ENCODE peak calls at places on chromosomes 3 and 15, in nine cellular contexts. One of them, this sample, is unnamed.

GRCh38 chr15:22786868-22787698 is 639 bp downstream of the NIPA1 start:
- DNase-seq in posterior cingulate gyrus: no peak
- DNase-seq in hepatic stellate cell: peak; percentile 23
- DNase-seq in MM.1S: peak; percentile 37
- DNase-seq in ecto neural progenitor cell: peak; percentile 69
- DNase-seq in stimulated activated CD4-positive, alpha-beta T cell treated with anti-CD3 and anti-CD28 coated beads, Interleukin-15, amount 100 ng/mL, for 48 hours: no peak
- DNase-seq in neural crest cell: peak; percentile 20
- DNase-seq in activated T-helper 1 cell treated with Interleukin-2 at 50 U/mL for 16 hours: no peak
- DNase-seq in fibroblast of lung: peak; percentile 30
- DNase-seq in this sample: peak; percentile 9

GRCh38 chr15:67082007-67082536 is 16.7 kb downstream of the SMAD3 start:
- DNase-seq in posterior cingulate gyrus: no peak
- DNase-seq in hepatic stellate cell: no peak
- DNase-seq in MM.1S: peak; percentile 81
- DNase-seq in ecto neural progenitor cell: no peak
- DNase-seq in stimulated activated CD4-positive, alpha-beta T cell treated with anti-CD3 and anti-CD28 coated beads, Interleukin-15, amount 100 ng/mL, for 48 hours: peak; percentile 49
- DNase-seq in neural crest cell: no peak
- DNase-seq in activated T-helper 1 cell treated with Interleukin-2 at 50 U/mL for 16 hours: peak; percentile 54
- DNase-seq in fibroblast of lung: no peak
- DNase-seq in this sample: peak; percentile 60

GRCh38 chr3:9224490-9224889 is 25.0 kb downstream of the SRGAP3 start:
- DNase-seq in posterior cingulate gyrus: no peak
- DNase-seq in hepatic stellate cell: no peak
- DNase-seq in MM.1S: no peak
- DNase-seq in ecto neural progenitor cell: no peak
- DNase-seq in stimulated activated CD4-positive, alpha-beta T cell treated with anti-CD3 and anti-CD28 coated beads, Interleukin-15, amount 100 ng/mL, for 48 hours: peak; percentile 6
- DNase-seq in neural crest cell: no peak
- DNase-seq in activated T-helper 1 cell treated with Interleukin-2 at 50 U/mL for 16 hours: no peak
- DNase-seq in fibroblast of lung: peak; percentile 75
- DNase-seq in this sample: no peak

GRCh38 chr15:63505842-63506222 is 1.4 kb downstream of the USP3 start:
- DNase-seq in posterior cingulate gyrus: no peak
- DNase-seq in hepatic stellate cell: no peak
- DNase-seq in MM.1S: no peak
- DNase-seq in ecto neural progenitor cell: no peak
- DNase-seq in stimulated activated CD4-positive, alpha-beta T cell treated with anti-CD3 and anti-CD28 coated beads, Interleukin-15, amount 100 ng/mL, for 48 hours: no peak
- DNase-seq in neural crest cell: no peak
- DNase-seq in activated T-helper 1 cell treated with Interleukin-2 at 50 U/mL for 16 hours: no peak
- DNase-seq in fibroblast of lung: peak; percentile 62
- DNase-seq in this sample: no peak

GRCh38 chr3:128870327-128870726 is 9.1 kb upstream of the ACAD9 start:
- DNase-seq in posterior cingulate gyrus: no peak
- DNase-seq in hepatic stellate cell: no peak
- DNase-seq in MM.1S: no peak
- DNase-seq in ecto neural progenitor cell: no peak
- DNase-seq in stimulated activated CD4-positive, alpha-beta T cell treated with anti-CD3 and anti-CD28 coated beads, Interleukin-15, amount 100 ng/mL, for 48 hours: no peak
- DNase-seq in neural crest cell: no peak
- DNase-seq in activated T-helper 1 cell treated with Interleukin-2 at 50 U/mL for 16 hours: no peak
- DNase-seq in fibroblast of lung: no peak
- DNase-seq in this sample: no peak

GRCh38 chr15:90087454-90088154 is 14.7 kb downstream of the IDH2 start:
- DNase-seq in posterior cingulate gyrus: no peak
- DNase-seq in hepatic stellate cell: peak; percentile 78
- DNase-seq in MM.1S: no peak
- DNase-seq in ecto neural progenitor cell: no peak
- DNase-seq in stimulated activated CD4-positive, alpha-beta T cell treated with anti-CD3 and anti-CD28 coated beads, Interleukin-15, amount 100 ng/mL, for 48 hours: no peak
- DNase-seq in neural crest cell: no peak
- DNase-seq in activated T-helper 1 cell treated with Interleukin-2 at 50 U/mL for 16 hours: no peak
- DNase-seq in fibroblast of lung: no peak
- DNase-seq in this sample: no peak

GRCh38 chr15:70354260-70354894 is 256.7 kb upstream of the TLE3 start:
- DNase-seq in posterior cingulate gyrus: no peak
- DNase-seq in hepatic stellate cell: no peak
- DNase-seq in MM.1S: no peak
- DNase-seq in ecto neural progenitor cell: peak; percentile 43
- DNase-seq in stimulated activated CD4-positive, alpha-beta T cell treated with anti-CD3 and anti-CD28 coated beads, Interleukin-15, amount 100 ng/mL, for 48 hours: no peak
- DNase-seq in neural crest cell: no peak
- DNase-seq in activated T-helper 1 cell treated with Interleukin-2 at 50 U/mL for 16 hours: no peak
- DNase-seq in fibroblast of lung: no peak
- DNase-seq in this sample: no peak

GRCh38 chr3:129625071-129625874 is 18.8 kb upstream of the PLXND1 start:
- DNase-seq in posterior cingulate gyrus: no peak
- DNase-seq in hepatic stellate cell: no peak
- DNase-seq in MM.1S: no peak
- DNase-seq in ecto neural progenitor cell: peak; percentile 53
- DNase-seq in stimulated activated CD4-positive, alpha-beta T cell treated with anti-CD3 and anti-CD28 coated beads, Interleukin-15, amount 100 ng/mL, for 48 hours: no peak
- DNase-seq in neural crest cell: no peak
- DNase-seq in activated T-helper 1 cell treated with Interleukin-2 at 50 U/mL for 16 hours: no peak
- DNase-seq in fibroblast of lung: no peak
- DNase-seq in this sample: no peak

GRCh38 chr3:108897883-108898282 is 55.8 kb downstream of the GUCA1C start:
- DNase-seq in posterior cingulate gyrus: no peak
- DNase-seq in hepatic stellate cell: no peak
- DNase-seq in MM.1S: peak; percentile 59
- DNase-seq in ecto neural progenitor cell: no peak
- DNase-seq in stimulated activated CD4-positive, alpha-beta T cell treated with anti-CD3 and anti-CD28 coated beads, Interleukin-15, amount 100 ng/mL, for 48 hours: no peak
- DNase-seq in neural crest cell: no peak
- DNase-seq in activated T-helper 1 cell treated with Interleukin-2 at 50 U/mL for 16 hours: no peak
- DNase-seq in fibroblast of lung: no peak
- DNase-seq in this sample: no peak

GRCh38 chr15:71612066-71612715 is 198.2 kb upstream of the NR2E3 start:
- DNase-seq in posterior cingulate gyrus: no peak
- DNase-seq in hepatic stellate cell: no peak
- DNase-seq in MM.1S: no peak
- DNase-seq in ecto neural progenitor cell: no peak
- DNase-seq in stimulated activated CD4-positive, alpha-beta T cell treated with anti-CD3 and anti-CD28 coated beads, Interleukin-15, amount 100 ng/mL, for 48 hours: no peak
- DNase-seq in neural crest cell: no peak
- DNase-seq in activated T-helper 1 cell treated with Interleukin-2 at 50 U/mL for 16 hours: no peak
- DNase-seq in fibroblast of lung: no peak
- DNase-seq in this sample: no peak

GRCh38 chr15:60580068-60580467 is 101.1 kb upstream of the ICE2 start:
- DNase-seq in posterior cingulate gyrus: no peak
- DNase-seq in hepatic stellate cell: no peak
- DNase-seq in MM.1S: no peak
- DNase-seq in ecto neural progenitor cell: no peak
- DNase-seq in stimulated activated CD4-positive, alpha-beta T cell treated with anti-CD3 and anti-CD28 coated beads, Interleukin-15, amount 100 ng/mL, for 48 hours: no peak
- DNase-seq in neural crest cell: no peak
- DNase-seq in activated T-helper 1 cell treated with Interleukin-2 at 50 U/mL for 16 hours: no peak
- DNase-seq in fibroblast of lung: no peak
- DNase-seq in this sample: no peak

GRCh38 chr15:100373037-100373896 is 31.5 kb upstream of the ADAMTS17 start:
- DNase-seq in posterior cingulate gyrus: no peak
- DNase-seq in hepatic stellate cell: no peak
- DNase-seq in MM.1S: no peak
- DNase-seq in ecto neural progenitor cell: peak; percentile 48
- DNase-seq in stimulated activated CD4-positive, alpha-beta T cell treated with anti-CD3 and anti-CD28 coated beads, Interleukin-15, amount 100 ng/mL, for 48 hours: no peak
- DNase-seq in neural crest cell: no peak
- DNase-seq in activated T-helper 1 cell treated with Interleukin-2 at 50 U/mL for 16 hours: no peak
- DNase-seq in fibroblast of lung: no peak
- DNase-seq in this sample: no peak

GRCh38 chr3:62233065-62233464 is 140.3 kb downstream of the FEZF2 start:
- DNase-seq in posterior cingulate gyrus: no peak
- DNase-seq in hepatic stellate cell: no peak
- DNase-seq in MM.1S: no peak
- DNase-seq in ecto neural progenitor cell: no peak
- DNase-seq in stimulated activated CD4-positive, alpha-beta T cell treated with anti-CD3 and anti-CD28 coated beads, Interleukin-15, amount 100 ng/mL, for 48 hours: no peak
- DNase-seq in neural crest cell: no peak
- DNase-seq in activated T-helper 1 cell treated with Interleukin-2 at 50 U/mL for 16 hours: no peak
- DNase-seq in fibroblast of lung: no peak
- DNase-seq in this sample: no peak

GRCh38 chr3:39812537-39812936 is 3.1 kb downstream of the MYRIP start:
- DNase-seq in posterior cingulate gyrus: peak; percentile 38
- DNase-seq in hepatic stellate cell: no peak
- DNase-seq in MM.1S: peak; percentile 13
- DNase-seq in ecto neural progenitor cell: no peak
- DNase-seq in stimulated activated CD4-positive, alpha-beta T cell treated with anti-CD3 and anti-CD28 coated beads, Interleukin-15, amount 100 ng/mL, for 48 hours: no peak
- DNase-seq in neural crest cell: no peak
- DNase-seq in activated T-helper 1 cell treated with Interleukin-2 at 50 U/mL for 16 hours: no peak
- DNase-seq in fibroblast of lung: no peak
- DNase-seq in this sample: no peak

GRCh38 chr15:73939138-73939537 is 12.9 kb downstream of the LOXL1 start:
- DNase-seq in posterior cingulate gyrus: no peak
- DNase-seq in hepatic stellate cell: no peak
- DNase-seq in MM.1S: no peak
- DNase-seq in ecto neural progenitor cell: no peak
- DNase-seq in stimulated activated CD4-positive, alpha-beta T cell treated with anti-CD3 and anti-CD28 coated beads, Interleukin-15, amount 100 ng/mL, for 48 hours: no peak
- DNase-seq in neural crest cell: no peak
- DNase-seq in activated T-helper 1 cell treated with Interleukin-2 at 50 U/mL for 16 hours: no peak
- DNase-seq in fibroblast of lung: no peak
- DNase-seq in this sample: no peak

GRCh38 chr3:19866751-19867347 is 67.2 kb downstream of the EFHB start:
- DNase-seq in posterior cingulate gyrus: no peak
- DNase-seq in hepatic stellate cell: peak; percentile 38
- DNase-seq in MM.1S: peak; percentile 61
- DNase-seq in ecto neural progenitor cell: peak; percentile 58
- DNase-seq in stimulated activated CD4-positive, alpha-beta T cell treated with anti-CD3 and anti-CD28 coated beads, Interleukin-15, amount 100 ng/mL, for 48 hours: peak; percentile 31
- DNase-seq in neural crest cell: peak; percentile 59
- DNase-seq in activated T-helper 1 cell treated with Interleukin-2 at 50 U/mL for 16 hours: no peak
- DNase-seq in fibroblast of lung: peak; percentile 44
- DNase-seq in this sample: no peak

GRCh38 chr3:197371521-197372075 is 73.2 kb upstream of the DLG1 start:
- DNase-seq in posterior cingulate gyrus: no peak
- DNase-seq in hepatic stellate cell: no peak
- DNase-seq in MM.1S: no peak
- DNase-seq in ecto neural progenitor cell: no peak
- DNase-seq in stimulated activated CD4-positive, alpha-beta T cell treated with anti-CD3 and anti-CD28 coated beads, Interleukin-15, amount 100 ng/mL, for 48 hours: no peak
- DNase-seq in neural crest cell: no peak
- DNase-seq in activated T-helper 1 cell treated with Interleukin-2 at 50 U/mL for 16 hours: no peak
- DNase-seq in fibroblast of lung: peak; percentile 68
- DNase-seq in this sample: no peak

GRCh38 chr3:167816953-167817352 is 81.4 kb downstream of the SERPINI1 start:
- DNase-seq in posterior cingulate gyrus: no peak
- DNase-seq in hepatic stellate cell: no peak
- DNase-seq in MM.1S: no peak
- DNase-seq in ecto neural progenitor cell: no peak
- DNase-seq in stimulated activated CD4-positive, alpha-beta T cell treated with anti-CD3 and anti-CD28 coated beads, Interleukin-15, amount 100 ng/mL, for 48 hours: no peak
- DNase-seq in neural crest cell: no peak
- DNase-seq in activated T-helper 1 cell treated with Interleukin-2 at 50 U/mL for 16 hours: no peak
- DNase-seq in fibroblast of lung: no peak
- DNase-seq in this sample: no peak

GRCh38 chr15:66459818-66460615 is 37.5 kb downstream of the SNAPC5 start:
- DNase-seq in posterior cingulate gyrus: no peak
- DNase-seq in hepatic stellate cell: peak; percentile 39
- DNase-seq in MM.1S: no peak
- DNase-seq in ecto neural progenitor cell: no peak
- DNase-seq in stimulated activated CD4-positive, alpha-beta T cell treated with anti-CD3 and anti-CD28 coated beads, Interleukin-15, amount 100 ng/mL, for 48 hours: no peak
- DNase-seq in neural crest cell: no peak
- DNase-seq in activated T-helper 1 cell treated with Interleukin-2 at 50 U/mL for 16 hours: no peak
- DNase-seq in fibroblast of lung: peak; percentile 75
- DNase-seq in this sample: no peak

GRCh38 chr15:36774765-36775164 is 195.3 kb downstream of the CDIN1 start:
- DNase-seq in posterior cingulate gyrus: no peak
- DNase-seq in hepatic stellate cell: no peak
- DNase-seq in MM.1S: no peak
- DNase-seq in ecto neural progenitor cell: no peak
- DNase-seq in stimulated activated CD4-positive, alpha-beta T cell treated with anti-CD3 and anti-CD28 coated beads, Interleukin-15, amount 100 ng/mL, for 48 hours: no peak
- DNase-seq in neural crest cell: no peak
- DNase-seq in activated T-helper 1 cell treated with Interleukin-2 at 50 U/mL for 16 hours: no peak
- DNase-seq in fibroblast of lung: no peak
- DNase-seq in this sample: no peak

GRCh38 chr3:185807455-185808068 is 17.3 kb downstream of the IGF2BP2 start:
- DNase-seq in posterior cingulate gyrus: no peak
- DNase-seq in hepatic stellate cell: peak; percentile 22
- DNase-seq in MM.1S: no peak
- DNase-seq in ecto neural progenitor cell: no peak
- DNase-seq in stimulated activated CD4-positive, alpha-beta T cell treated with anti-CD3 and anti-CD28 coated beads, Interleukin-15, amount 100 ng/mL, for 48 hours: no peak
- DNase-seq in neural crest cell: no peak
- DNase-seq in activated T-helper 1 cell treated with Interleukin-2 at 50 U/mL for 16 hours: no peak
- DNase-seq in fibroblast of lung: peak; percentile 96
- DNase-seq in this sample: no peak

GRCh38 chr3:61589856-61590255 is 28.5 kb downstream of the PTPRG start:
- DNase-seq in posterior cingulate gyrus: no peak
- DNase-seq in hepatic stellate cell: peak; percentile 17
- DNase-seq in MM.1S: no peak
- DNase-seq in ecto neural progenitor cell: no peak
- DNase-seq in stimulated activated CD4-positive, alpha-beta T cell treated with anti-CD3 and anti-CD28 coated beads, Interleukin-15, amount 100 ng/mL, for 48 hours: no peak
- DNase-seq in neural crest cell: no peak
- DNase-seq in activated T-helper 1 cell treated with Interleukin-2 at 50 U/mL for 16 hours: no peak
- DNase-seq in fibroblast of lung: peak; percentile 68
- DNase-seq in this sample: no peak

GRCh38 chr3:182809523-182809922 is 16.2 kb downstream of the ATP11B start:
- DNase-seq in posterior cingulate gyrus: no peak
- DNase-seq in hepatic stellate cell: no peak
- DNase-seq in MM.1S: no peak
- DNase-seq in ecto neural progenitor cell: no peak
- DNase-seq in stimulated activated CD4-positive, alpha-beta T cell treated with anti-CD3 and anti-CD28 coated beads, Interleukin-15, amount 100 ng/mL, for 48 hours: no peak
- DNase-seq in neural crest cell: no peak
- DNase-seq in activated T-helper 1 cell treated with Interleukin-2 at 50 U/mL for 16 hours: no peak
- DNase-seq in fibroblast of lung: no peak
- DNase-seq in this sample: no peak

GRCh38 chr3:194296448-194296831 is 54.7 kb downstream of the CPN2 start:
- DNase-seq in posterior cingulate gyrus: no peak
- DNase-seq in hepatic stellate cell: no peak
- DNase-seq in MM.1S: no peak
- DNase-seq in ecto neural progenitor cell: no peak
- DNase-seq in stimulated activated CD4-positive, alpha-beta T cell treated with anti-CD3 and anti-CD28 coated beads, Interleukin-15, amount 100 ng/mL, for 48 hours: no peak
- DNase-seq in neural crest cell: no peak
- DNase-seq in activated T-helper 1 cell treated with Interleukin-2 at 50 U/mL for 16 hours: no peak
- DNase-seq in fibroblast of lung: peak; percentile 90
- DNase-seq in this sample: no peak

GRCh38 chr3:64666171-64666581 is 21.6 kb downstream of the ADAMTS9 start:
- DNase-seq in posterior cingulate gyrus: no peak
- DNase-seq in hepatic stellate cell: no peak
- DNase-seq in MM.1S: no peak
- DNase-seq in ecto neural progenitor cell: no peak
- DNase-seq in stimulated activated CD4-positive, alpha-beta T cell treated with anti-CD3 and anti-CD28 coated beads, Interleukin-15, amount 100 ng/mL, for 48 hours: no peak
- DNase-seq in neural crest cell: no peak
- DNase-seq in activated T-helper 1 cell treated with Interleukin-2 at 50 U/mL for 16 hours: no peak
- DNase-seq in fibroblast of lung: peak; percentile 60
- DNase-seq in this sample: no peak

GRCh38 chr3:99925584-99925983 is 107.9 kb downstream of the CMSS1 start:
- DNase-seq in posterior cingulate gyrus: no peak
- DNase-seq in hepatic stellate cell: peak; percentile 12
- DNase-seq in MM.1S: no peak
- DNase-seq in ecto neural progenitor cell: no peak
- DNase-seq in stimulated activated CD4-positive, alpha-beta T cell treated with anti-CD3 and anti-CD28 coated beads, Interleukin-15, amount 100 ng/mL, for 48 hours: no peak
- DNase-seq in neural crest cell: no peak
- DNase-seq in activated T-helper 1 cell treated with Interleukin-2 at 50 U/mL for 16 hours: no peak
- DNase-seq in fibroblast of lung: peak; percentile 91
- DNase-seq in this sample: no peak

GRCh38 chr3:195847061-195847950 is 35.6 kb upstream of the MUC4 start:
- DNase-seq in posterior cingulate gyrus: no peak
- DNase-seq in hepatic stellate cell: peak; percentile 75
- DNase-seq in MM.1S: no peak
- DNase-seq in ecto neural progenitor cell: no peak
- DNase-seq in stimulated activated CD4-positive, alpha-beta T cell treated with anti-CD3 and anti-CD28 coated beads, Interleukin-15, amount 100 ng/mL, for 48 hours: no peak
- DNase-seq in neural crest cell: no peak
- DNase-seq in activated T-helper 1 cell treated with Interleukin-2 at 50 U/mL for 16 hours: no peak
- DNase-seq in fibroblast of lung: peak; percentile 73
- DNase-seq in this sample: no peak

GRCh38 chr15:74235962-74236361 is at the start of gene CCDC33:
- DNase-seq in posterior cingulate gyrus: no peak
- DNase-seq in hepatic stellate cell: no peak
- DNase-seq in MM.1S: no peak
- DNase-seq in ecto neural progenitor cell: no peak
- DNase-seq in stimulated activated CD4-positive, alpha-beta T cell treated with anti-CD3 and anti-CD28 coated beads, Interleukin-15, amount 100 ng/mL, for 48 hours: no peak
- DNase-seq in neural crest cell: no peak
- DNase-seq in activated T-helper 1 cell treated with Interleukin-2 at 50 U/mL for 16 hours: no peak
- DNase-seq in fibroblast of lung: no peak
- DNase-seq in this sample: no peak

GRCh38 chr15:23866832-23867231 is 179.7 kb upstream of the NDN start:
- DNase-seq in posterior cingulate gyrus: no peak
- DNase-seq in hepatic stellate cell: no peak
- DNase-seq in MM.1S: peak; percentile 65
- DNase-seq in ecto neural progenitor cell: no peak
- DNase-seq in stimulated activated CD4-positive, alpha-beta T cell treated with anti-CD3 and anti-CD28 coated beads, Interleukin-15, amount 100 ng/mL, for 48 hours: no peak
- DNase-seq in neural crest cell: no peak
- DNase-seq in activated T-helper 1 cell treated with Interleukin-2 at 50 U/mL for 16 hours: no peak
- DNase-seq in fibroblast of lung: no peak
- DNase-seq in this sample: no peak

GRCh38 chr3:178186666-178187065 is 349.6 kb upstream of the KCNMB2 start:
- DNase-seq in posterior cingulate gyrus: no peak
- DNase-seq in hepatic stellate cell: no peak
- DNase-seq in MM.1S: no peak
- DNase-seq in ecto neural progenitor cell: no peak
- DNase-seq in stimulated activated CD4-positive, alpha-beta T cell treated with anti-CD3 and anti-CD28 coated beads, Interleukin-15, amount 100 ng/mL, for 48 hours: no peak
- DNase-seq in neural crest cell: no peak
- DNase-seq in activated T-helper 1 cell treated with Interleukin-2 at 50 U/mL for 16 hours: no peak
- DNase-seq in fibroblast of lung: no peak
- DNase-seq in this sample: no peak